ENCODE peak calls at places on chromosome 22, in seven cellular contexts. K is AG08395; V is mucosa of gallbladder; S is osteoblast; R is stimulated activated CD8-positive, alpha-beta memory T cell treated with anti-CD3 and anti-CD28 coated beads, Interleukin-4, amount 100 ng/mL, for 4 hours; P is foreskin fibroblast; F is pancreas. G is an unnamed sample.

GRCh38 chr22:30046716-30047363 is 33.4 kb upstream of the HORMAD2 start:
- DNase-seq in K (no peak), F (no peak), R (no peak), P (no peak), S (no peak), V (no peak), G (peak; percentile 26)

GRCh38 chr22:41092023-41092817 is at the start of gene EP300:
- DNase-seq in V (peak; percentile 81), F (peak; percentile 77), P (peak; percentile 91), R (peak; percentile 65), S (peak; percentile 94), K (peak; percentile 81), G (peak; percentile 92)

GRCh38 chr22:24187731-24188644 is 6.7 kb downstream of the SUSD2 start:
- DNase-seq in P (no peak), K (no peak), S (peak; percentile 72), R (no peak), F (no peak), V (no peak), G (no peak)

GRCh38 chr22:33274214-33274828 is 216.1 kb upstream of the SYN3 start:
- DNase-seq in F (no peak), P (no peak), V (no peak), K (no peak), S (no peak), R (no peak), G (no peak)

GRCh38 chr22:35275580-35275979 is 18.3 kb downstream of the HMGXB4 start:
- DNase-seq in S (peak; percentile 75), K (no peak), F (no peak), P (peak; percentile 40), R (no peak), V (no peak), G (no peak)

GRCh38 chr22:42803454-42803853 is 53.6 kb downstream of the ARFGAP3 start:
- DNase-seq in F (peak; percentile 31), S (no peak), R (no peak), P (no peak), V (peak; percentile 30), K (no peak), G (peak; percentile 34)

GRCh38 chr22:35838849-35839646 is 121.4 kb downstream of the APOL5 start:
- DNase-seq in R (no peak), P (peak; percentile 90), K (peak; percentile 44), F (no peak), S (no peak), V (no peak), G (no peak)

GRCh38 chr22:46586531-46587011 is 33.6 kb upstream of the GRAMD4 start:
- DNase-seq in V (no peak), P (no peak), F (no peak), S (peak; percentile 37), R (no peak), K (no peak), G (no peak)

GRCh38 chr22:29055192-29055830 is 6.3 kb downstream of the C22orf31 start:
- DNase-seq in S (peak; percentile 48), V (no peak), R (no peak), P (no peak), K (no peak), F (no peak), G (no peak)

GRCh38 chr22:45469573-45470383 is 32.9 kb upstream of the FBLN1 start:
- DNase-seq in R (no peak), S (no peak), P (peak; percentile 94), K (peak; percentile 30), F (no peak), V (no peak), G (no peak)

GRCh38 chr22:19483481-19484244 is 3.9 kb downstream of the CDC45 start:
- DNase-seq in F (no peak), V (no peak), S (no peak), P (peak; percentile 71), K (no peak), R (no peak), G (no peak)

GRCh38 chr22:38531251-38531956 is 25.3 kb upstream of the DDX17 start:
- DNase-seq in P (no peak), R (no peak), V (no peak), S (no peak), F (no peak), K (no peak), G (no peak)

GRCh38 chr22:46318576-46318975 is 16.9 kb upstream of the TRMU start:
- DNase-seq in P (no peak), K (no peak), R (no peak), F (no peak), V (no peak), S (no peak), G (no peak)

GRCh38 chr22:22343603-22344276 is 99.2 kb downstream of the VPREB1 start:
- DNase-seq in K (no peak), R (no peak), S (no peak), P (no peak), V (no peak), F (no peak), G (no peak)

GRCh38 chr22:45680932-45681700 is 9.5 kb downstream of the ATXN10 start:
- DNase-seq in R (no peak), V (no peak), K (peak; percentile 33), P (peak; percentile 74), S (no peak), F (no peak), G (no peak)

GRCh38 chr22:49627217-49628181 is 200.2 kb downstream of the BRD1 start:
- DNase-seq in S (no peak), P (no peak), R (no peak), V (no peak), K (no peak), F (no peak), G (no peak)

GRCh38 chr22:39932166-39932565 is 28.0 kb upstream of the TMA7B start:
- DNase-seq in F (no peak), R (no peak), V (no peak), K (no peak), P (no peak), S (no peak), G (no peak)

GRCh38 chr22:50675553-50676199 is 3.1 kb downstream of the SHANK3 start:
- DNase-seq in S (peak; percentile 83), K (no peak), V (no peak), R (no peak), P (no peak), F (no peak), G (no peak)

GRCh38 chr22:48640890-48641771 is 1186.5 kb downstream of the BRD1 start:
- DNase-seq in V (no peak), F (no peak), R (no peak), K (no peak), S (no peak), P (no peak), G (no peak)

GRCh38 chr22:23649071-23649501 is 17.0 kb upstream of the DRICH1 start:
- DNase-seq in P (no peak), V (no peak), R (no peak), F (no peak), S (no peak), K (no peak), G (no peak)

GRCh38 chr22:39234867-39235687 is 9.7 kb downstream of the PDGFB start:
- DNase-seq in S (peak; percentile 74), V (peak; percentile 88), K (no peak), F (peak; percentile 71), P (no peak), R (no peak), G (no peak)

GRCh38 chr22:26623984-26624383 is 2.2 kb downstream of the CRYBA4 start:
- DNase-seq in R (no peak), V (no peak), S (no peak), F (no peak), K (no peak), P (no peak), G (no peak)

GRCh38 chr22:24002272-24002671 is 3.0 kb downstream of the GSTT4 start:
- DNase-seq in V (no peak), S (peak; percentile 21), F (no peak), K (no peak), R (no peak), P (no peak), G (no peak)

GRCh38 chr22:35477911-35478582 is 62.6 kb upstream of the RASD2 start:
- DNase-seq in F (peak; percentile 41), P (peak; percentile 50), V (peak; percentile 46), R (no peak), S (no peak), K (peak; percentile 70), G (peak; percentile 88)

GRCh38 chr22:20509344-20510047 is 2.1 kb downstream of the MED15 start:
- DNase-seq in K (peak; percentile 91), S (peak; percentile 95), R (peak; percentile 9), V (peak; percentile 78), P (peak; percentile 94), F (peak; percentile 59), G (peak; percentile 88)

GRCh38 chr22:46763051-46763705 is 728 bp downstream of the TBC1D22A start:
- DNase-seq in R (no peak), V (no peak), F (no peak), P (peak; percentile 42), K (peak; percentile 34), S (peak; percentile 85), G (peak; percentile 68)

GRCh38 chr22:19174106-19175025 is 4.2 kb downstream of the SLC25A1 start:
- DNase-seq in P (peak; percentile 88), K (peak; percentile 63), S (peak; percentile 96), V (no peak), R (no peak), F (no peak), G (no peak)

GRCh38 chr22:26428515-26429457 is at the start of gene ASPHD2:
- DNase-seq in V (peak; percentile 62), S (peak; percentile 97), K (peak; percentile 57), F (peak; percentile 29), P (peak; percentile 77), R (peak; percentile 38), G (peak; percentile 58)

GRCh38 chr22:32473388-32473952 is 1.1 kb upstream of the FBXO7 start:
- DNase-seq in V (peak; percentile 28), F (peak; percentile 23), R (no peak), P (peak; percentile 86), K (peak; percentile 43), S (peak; percentile 78), G (no peak)

GRCh38 chr22:38413085-38414008 is 41.7 kb downstream of the KCNJ4 start:
- DNase-seq in S (peak; percentile 94), F (no peak), V (no peak), R (no peak), K (peak; percentile 26), P (peak; percentile 47), G (peak; percentile 38)